ENCODE peak calls at places on chromosome 14, in nine cellular contexts. X is adrenal gland; R is uterus; Z is cardiac fibroblast; T is effector memory CD4-positive, alpha-beta T cell; L is fibroblast of pulmonary artery; O is nephron progenitor cell; N is stomach; Y is NCI-H1092. H is an unnamed sample.

GRCh38 chr14:68794130-68794855 is 1.4 kb upstream of the ZFP36L1 start:
- DNase-seq in X (peak), R (peak), Z (peak), T (peak), L (peak), O (peak), N (peak), Y (no peak), H (peak)

GRCh38 chr14:75793806-75794205 is 132.8 kb downstream of the TTLL5 start:
- DNase-seq in X (no peak), R (no peak), Z (peak), T (no peak), L (peak), O (no peak), N (no peak), Y (no peak), H (no peak)

GRCh38 chr14:22926316-22926715 is 2.9 kb downstream of the PRMT5 start:
- DNase-seq in X (no peak), R (no peak), Z (peak), T (no peak), L (no peak), O (no peak), N (no peak), Y (no peak), H (no peak)

GRCh38 chr14:104553166-104554087 is 26.1 kb upstream of the C14orf180 start:
- DNase-seq in X (no peak), R (no peak), Z (no peak), T (no peak), L (no peak), O (no peak), N (no peak), Y (no peak), H (no peak)

GRCh38 chr14:98946995-98947394 is 325.0 kb downstream of the BCL11B start:
- DNase-seq in X (no peak), R (no peak), Z (no peak), T (no peak), L (no peak), O (peak), N (no peak), Y (no peak), H (peak)

GRCh38 chr14:93527076-93527692 is 96.4 kb downstream of the UNC79 start:
- DNase-seq in X (no peak), R (no peak), Z (no peak), T (no peak), L (no peak), O (no peak), N (no peak), Y (no peak), H (no peak)

GRCh38 chr14:23910081-23910875 is 43.3 kb upstream of the DHRS4 start:
- DNase-seq in X (peak), R (no peak), Z (peak), T (no peak), L (peak), O (peak), N (peak), Y (peak), H (peak)

GRCh38 chr14:67426983-67427601 is 15.1 kb upstream of the PLEK2 start:
- DNase-seq in X (peak), R (peak), Z (peak), T (peak), L (peak), O (peak), N (peak), Y (peak), H (peak)

GRCh38 chr14:51079489-51079888 is 15.4 kb downstream of the TRIM9 start:
- DNase-seq in X (no peak), R (no peak), Z (no peak), T (no peak), L (no peak), O (no peak), N (no peak), Y (no peak), H (no peak)

H was measured in ovary.